ENCODE peak calls at places on chromosome 10, in ten cellular contexts. One of them, this sample, is unnamed.

GRCh38 chr10:33198610-33199009 is 135.9 kb downstream of the NRP1 start:
- DNase-seq in astrocyte of the spinal cord: no peak
- DNase-seq in cardiac fibroblast: no peak
- DNase-seq in HL-60: no peak
- DNase-seq in colonic mucosa: no peak
- DNase-seq in stomach: no peak
- DNase-seq in lower leg skin: no peak
- DNase-seq in suprapubic skin: no peak
- DNase-seq in cardiac muscle cell: no peak
- DNase-seq in A549: no peak
- DNase-seq in this sample: no peak

GRCh38 chr10:11586170-11586569 is 25.3 kb downstream of the USP6NL start:
- DNase-seq in astrocyte of the spinal cord: peak
- DNase-seq in cardiac fibroblast: peak
- DNase-seq in HL-60: no peak
- DNase-seq in colonic mucosa: no peak
- DNase-seq in stomach: no peak
- DNase-seq in lower leg skin: no peak
- DNase-seq in suprapubic skin: no peak
- DNase-seq in cardiac muscle cell: no peak
- DNase-seq in A549: no peak
- DNase-seq in this sample: no peak

GRCh38 chr10:100333821-100334469 is 3.9 kb upstream of the PKD2L1 start:
- DNase-seq in astrocyte of the spinal cord: no peak
- DNase-seq in cardiac fibroblast: peak
- DNase-seq in HL-60: no peak
- DNase-seq in colonic mucosa: no peak
- DNase-seq in stomach: no peak
- DNase-seq in lower leg skin: no peak
- DNase-seq in suprapubic skin: no peak
- DNase-seq in cardiac muscle cell: no peak
- DNase-seq in A549: no peak
- DNase-seq in this sample: no peak

GRCh38 chr10:97865488-97865887 is 15.8 kb downstream of the GOLGA7B start:
- DNase-seq in astrocyte of the spinal cord: no peak
- DNase-seq in cardiac fibroblast: no peak
- DNase-seq in HL-60: no peak
- DNase-seq in colonic mucosa: no peak
- DNase-seq in stomach: no peak
- DNase-seq in lower leg skin: no peak
- DNase-seq in suprapubic skin: no peak
- DNase-seq in cardiac muscle cell: no peak
- DNase-seq in A549: no peak
- DNase-seq in this sample: no peak

GRCh38 chr10:62054408-62054807 is 152.9 kb downstream of the ARID5B start:
- DNase-seq in astrocyte of the spinal cord: no peak
- DNase-seq in cardiac fibroblast: no peak
- DNase-seq in HL-60: no peak
- DNase-seq in colonic mucosa: no peak
- DNase-seq in stomach: no peak
- DNase-seq in lower leg skin: no peak
- DNase-seq in suprapubic skin: no peak
- DNase-seq in cardiac muscle cell: no peak
- DNase-seq in A549: no peak
- DNase-seq in this sample: no peak

GRCh38 chr10:8405551-8405950 is 351.1 kb downstream of the GATA3 start:
- DNase-seq in astrocyte of the spinal cord: no peak
- DNase-seq in cardiac fibroblast: no peak
- DNase-seq in HL-60: no peak
- DNase-seq in colonic mucosa: no peak
- DNase-seq in stomach: no peak
- DNase-seq in lower leg skin: no peak
- DNase-seq in suprapubic skin: no peak
- DNase-seq in cardiac muscle cell: no peak
- DNase-seq in A549: no peak
- DNase-seq in this sample: no peak

GRCh38 chr10:42753126-42753506 is 29.5 kb upstream of the BMS1 start:
- DNase-seq in astrocyte of the spinal cord: peak
- DNase-seq in cardiac fibroblast: peak
- DNase-seq in HL-60: peak
- DNase-seq in colonic mucosa: peak
- DNase-seq in stomach: peak
- DNase-seq in lower leg skin: peak
- DNase-seq in suprapubic skin: no peak
- DNase-seq in cardiac muscle cell: peak
- DNase-seq in A549: peak
- DNase-seq in this sample: peak

GRCh38 chr10:129031233-129032150 is 435.5 kb upstream of the MGMT start:
- DNase-seq in astrocyte of the spinal cord: peak
- DNase-seq in cardiac fibroblast: peak
- DNase-seq in HL-60: peak
- DNase-seq in colonic mucosa: peak
- DNase-seq in stomach: peak
- DNase-seq in lower leg skin: no peak
- DNase-seq in suprapubic skin: no peak
- DNase-seq in cardiac muscle cell: peak
- DNase-seq in A549: peak
- DNase-seq in this sample: no peak

GRCh38 chr10:8298871-8299570 is 244.5 kb downstream of the GATA3 start:
- DNase-seq in astrocyte of the spinal cord: no peak
- DNase-seq in cardiac fibroblast: no peak
- DNase-seq in HL-60: no peak
- DNase-seq in colonic mucosa: no peak
- DNase-seq in stomach: no peak
- DNase-seq in lower leg skin: no peak
- DNase-seq in suprapubic skin: no peak
- DNase-seq in cardiac muscle cell: no peak
- DNase-seq in A549: no peak
- DNase-seq in this sample: no peak

GRCh38 chr10:49532461-49532860 is 6.5 kb downstream of the ERCC6 start:
- DNase-seq in astrocyte of the spinal cord: no peak
- DNase-seq in cardiac fibroblast: no peak
- DNase-seq in HL-60: no peak
- DNase-seq in colonic mucosa: no peak
- DNase-seq in stomach: no peak
- DNase-seq in lower leg skin: no peak
- DNase-seq in suprapubic skin: no peak
- DNase-seq in cardiac muscle cell: no peak
- DNase-seq in A549: no peak
- DNase-seq in this sample: no peak

GRCh38 chr10:111117528-111118277 is 40.9 kb downstream of the ADRA2A start:
- DNase-seq in astrocyte of the spinal cord: no peak
- DNase-seq in cardiac fibroblast: no peak
- DNase-seq in HL-60: no peak
- DNase-seq in colonic mucosa: no peak
- DNase-seq in stomach: no peak
- DNase-seq in lower leg skin: no peak
- DNase-seq in suprapubic skin: peak
- DNase-seq in cardiac muscle cell: no peak
- DNase-seq in A549: no peak
- DNase-seq in this sample: no peak

GRCh38 chr10:107011113-107011512 is 153.4 kb downstream of the SORCS1 start:
- DNase-seq in astrocyte of the spinal cord: no peak
- DNase-seq in cardiac fibroblast: no peak
- DNase-seq in HL-60: no peak
- DNase-seq in colonic mucosa: no peak
- DNase-seq in stomach: no peak
- DNase-seq in lower leg skin: no peak
- DNase-seq in suprapubic skin: no peak
- DNase-seq in cardiac muscle cell: no peak
- DNase-seq in A549: no peak
- DNase-seq in this sample: no peak
- TF ChIP-seq CTCF in astrocyte of the spinal cord: no peak
- TF ChIP-seq CTCF in cardiac fibroblast: no peak
- TF ChIP-seq CTCF in HL-60: no peak
- TF ChIP-seq CTCF in colonic mucosa: peak
- TF ChIP-seq CTCF in stomach: no peak
- TF ChIP-seq CTCF in lower leg skin: no peak
- TF ChIP-seq CTCF in suprapubic skin: no peak
- TF ChIP-seq CTCF in cardiac muscle cell: no peak
- TF ChIP-seq CTCF in A549: no peak
- TF ChIP-seq CTCF in this sample: no peak

DNA sequence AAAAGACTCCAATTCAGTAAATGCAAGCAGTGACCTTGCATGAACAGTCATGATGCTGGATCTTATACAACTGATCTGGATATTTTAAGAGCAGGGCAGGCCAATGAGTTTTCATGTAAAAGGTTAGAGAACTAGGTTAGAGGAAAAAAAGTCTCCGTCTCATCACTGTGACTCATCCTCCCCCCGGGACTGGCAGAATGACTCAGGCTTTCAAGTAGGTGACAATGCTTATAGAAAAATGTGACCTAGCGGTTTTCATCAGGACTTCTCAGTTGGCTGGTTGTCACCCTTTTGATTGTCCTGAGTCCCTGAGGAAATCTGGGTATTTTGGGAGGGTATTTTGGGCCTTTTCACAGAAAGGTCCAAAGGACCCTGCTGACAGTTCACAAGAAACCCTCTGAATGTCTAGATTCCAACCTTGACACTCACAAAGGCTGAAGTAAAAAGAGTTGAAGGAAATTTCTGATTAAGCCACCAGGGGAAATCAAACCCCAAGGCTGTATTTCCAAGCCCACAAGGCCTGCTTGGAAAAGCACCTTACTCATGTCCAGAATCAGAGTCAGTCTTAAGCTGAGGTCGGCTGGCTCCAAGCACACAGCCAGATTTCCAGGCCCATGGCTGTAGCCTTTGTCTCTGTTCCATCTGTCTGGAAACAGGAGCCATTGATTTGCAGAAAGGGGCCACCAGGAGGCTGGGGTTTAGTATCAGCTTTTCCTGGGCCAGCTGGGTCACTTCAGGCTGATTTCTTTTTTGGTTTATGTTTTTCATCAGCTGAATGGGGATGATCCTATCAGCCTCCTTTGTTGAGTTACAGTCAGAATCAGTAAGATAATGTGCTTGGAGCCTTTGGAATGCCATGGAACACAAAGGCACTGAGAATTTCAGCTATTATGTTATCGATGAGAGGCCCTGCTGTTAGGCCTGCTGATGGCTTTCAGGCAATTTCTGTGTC is 226.4 kb upstream of the HABP2 start:
- DNase-seq in astrocyte of the spinal cord: peak
- DNase-seq in cardiac fibroblast: peak
- DNase-seq in HL-60: peak
- DNase-seq in colonic mucosa: no peak
- DNase-seq in stomach: no peak
- DNase-seq in lower leg skin: peak
- DNase-seq in suprapubic skin: no peak
- DNase-seq in cardiac muscle cell: no peak
- DNase-seq in A549: peak
- DNase-seq in this sample: peak
- H3K4me3 ChIP-seq in astrocyte of the spinal cord: no peak
- H3K4me3 ChIP-seq in cardiac fibroblast: no peak
- H3K4me3 ChIP-seq in HL-60: no peak
- H3K4me3 ChIP-seq in colonic mucosa: no peak
- H3K4me3 ChIP-seq in stomach: no peak
- H3K4me3 ChIP-seq in lower leg skin: no peak
- H3K4me3 ChIP-seq in suprapubic skin: no peak
- H3K4me3 ChIP-seq in cardiac muscle cell: no peak
- H3K4me3 ChIP-seq in A549: no peak
- H3K4me3 ChIP-seq in this sample: no peak

GRCh38 chr10:14884082-14884481 is 5.4 kb downstream of the SUV39H2 start:
- DNase-seq in astrocyte of the spinal cord: no peak
- DNase-seq in cardiac fibroblast: no peak
- DNase-seq in HL-60: no peak
- DNase-seq in colonic mucosa: no peak
- DNase-seq in stomach: no peak
- DNase-seq in lower leg skin: no peak
- DNase-seq in suprapubic skin: no peak
- DNase-seq in cardiac muscle cell: no peak
- DNase-seq in A549: no peak
- DNase-seq in this sample: no peak

GRCh38 chr10:14891151-14891550 is 12.5 kb downstream of the SUV39H2 start:
- DNase-seq in astrocyte of the spinal cord: no peak
- DNase-seq in cardiac fibroblast: no peak
- DNase-seq in HL-60: no peak
- DNase-seq in colonic mucosa: no peak
- DNase-seq in stomach: no peak
- DNase-seq in lower leg skin: no peak
- DNase-seq in suprapubic skin: no peak
- DNase-seq in cardiac muscle cell: no peak
- DNase-seq in A549: no peak
- DNase-seq in this sample: no peak

GRCh38 chr10:14889318-14889717 is 10.7 kb downstream of the SUV39H2 start:
- DNase-seq in astrocyte of the spinal cord: no peak
- DNase-seq in cardiac fibroblast: peak
- DNase-seq in HL-60: no peak
- DNase-seq in colonic mucosa: no peak
- DNase-seq in stomach: no peak
- DNase-seq in lower leg skin: no peak
- DNase-seq in suprapubic skin: no peak
- DNase-seq in cardiac muscle cell: no peak
- DNase-seq in A549: peak
- DNase-seq in this sample: peak
- TF ChIP-seq CTCF in astrocyte of the spinal cord: peak
- TF ChIP-seq CTCF in cardiac fibroblast: peak
- TF ChIP-seq CTCF in HL-60: no peak
- TF ChIP-seq CTCF in colonic mucosa: no peak
- TF ChIP-seq CTCF in stomach: no peak
- TF ChIP-seq CTCF in lower leg skin: no peak
- TF ChIP-seq CTCF in suprapubic skin: no peak
- TF ChIP-seq CTCF in cardiac muscle cell: peak
- TF ChIP-seq CTCF in A549: no peak
- TF ChIP-seq CTCF in this sample: no peak

DNA sequence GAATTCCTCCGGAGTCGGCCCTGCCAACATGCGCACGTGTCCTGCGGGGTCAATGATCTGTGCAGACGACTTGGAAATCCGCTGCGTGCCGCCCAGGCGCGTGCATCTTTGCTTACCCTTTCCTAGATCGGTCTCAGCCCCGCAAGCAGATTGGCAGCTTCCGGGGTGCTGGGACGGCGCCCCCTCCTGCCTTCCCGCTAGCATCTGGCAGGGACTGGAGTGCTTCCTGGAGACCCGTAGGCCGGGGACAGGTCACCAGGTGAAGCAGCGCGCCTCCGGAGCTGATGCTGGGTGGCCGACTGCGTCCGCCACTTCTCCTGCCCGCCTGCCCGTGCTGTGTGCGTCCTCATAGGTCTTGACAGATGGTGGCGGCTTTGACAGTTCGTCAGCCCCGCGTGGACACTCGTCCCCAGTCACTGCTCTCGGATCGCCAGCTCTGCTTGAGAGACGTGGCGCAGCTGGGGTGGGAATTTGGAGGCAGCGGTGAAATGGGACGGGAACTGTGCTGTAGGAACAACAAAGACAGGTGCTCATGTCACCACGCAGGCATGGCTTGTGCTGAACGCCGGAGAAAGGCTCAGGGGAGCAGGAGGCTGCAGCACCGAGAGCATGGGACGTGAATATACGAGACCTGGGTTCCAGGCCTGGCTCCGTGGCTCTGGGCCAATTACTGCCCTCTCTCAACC is 21.9 kb upstream of the KCNK18 start:
- DNase-seq in astrocyte of the spinal cord: no peak
- DNase-seq in cardiac fibroblast: no peak
- DNase-seq in HL-60: no peak
- DNase-seq in colonic mucosa: peak
- DNase-seq in stomach: no peak
- DNase-seq in lower leg skin: peak
- DNase-seq in suprapubic skin: no peak
- DNase-seq in cardiac muscle cell: peak
- DNase-seq in A549: no peak
- DNase-seq in this sample: no peak
- H3K4me3 ChIP-seq in astrocyte of the spinal cord: peak
- H3K4me3 ChIP-seq in cardiac fibroblast: peak
- H3K4me3 ChIP-seq in HL-60: peak
- H3K4me3 ChIP-seq in colonic mucosa: peak
- H3K4me3 ChIP-seq in stomach: peak
- H3K4me3 ChIP-seq in lower leg skin: no peak
- H3K4me3 ChIP-seq in suprapubic skin: peak
- H3K4me3 ChIP-seq in cardiac muscle cell: peak
- H3K4me3 ChIP-seq in A549: peak
- H3K4me3 ChIP-seq in this sample: peak

This sample was measured in foreskin fibroblast.